ENCODE peak calls at places on chromosomes 13 and 19, in five cellular contexts. B is cardiac fibroblast, T is tibial nerve, H is fibroblast of pulmonary artery, E is suprapubic skin. F is an unnamed sample.

GRCh38 chr13:20565120-20565736 is 1.7 kb upstream of the IFT88 start:
- DNase-seq in B (no peak), T (no peak), H (no peak), E (no peak), F (no peak)

GRCh38 chr13:97306646-97307045 is 84.5 kb downstream of the MBNL2 start:
- DNase-seq in B (peak), T (no peak), H (peak), E (no peak), F (no peak)

GRCh38 chr19:46862974-46863632 is 2.3 kb downstream of the ARHGAP35 start:
- DNase-seq in B (no peak), T (no peak), H (no peak), E (peak), F (no peak)

GRCh38 chr13:39105110-39105509 is 66.9 kb downstream of the NHLRC3 start:
- DNase-seq in B (peak), T (no peak), H (peak), E (no peak), F (no peak)

GRCh38 chr13:97889803-97890202 is 63.7 kb upstream of the IPO5 start:
- DNase-seq in B (peak), T (peak), H (no peak), E (no peak), F (no peak)

GRCh38 chr19:28330831-28331230 is 882.1 kb downstream of the UQCRFS1 start:
- DNase-seq in B (peak), T (no peak), H (peak), E (no peak), F (no peak)

GRCh38 chr13:66886248-66886647 is 343.9 kb downstream of the PCDH9 start:
- DNase-seq in B (no peak), T (no peak), H (no peak), E (no peak), F (no peak)

GRCh38 chr13:20960663-20961309 is 58.2 kb upstream of the XPO4 start:
- DNase-seq in B (no peak), T (no peak), H (no peak), E (no peak), F (no peak)

GRCh38 chr19:1070576-1070930 is 3.6 kb downstream of the ARHGAP45 start:
- DNase-seq in B (no peak), T (no peak), H (no peak), E (no peak), F (no peak)

GRCh38 chr19:58357798-58358145 is 4.5 kb upstream of the A1BG start:
- DNase-seq in B (no peak), T (no peak), H (no peak), E (no peak), F (no peak)

GRCh38 chr13:27770809-27771208 is 21.5 kb upstream of the GSX1 start:
- DNase-seq in B (peak), T (no peak), H (peak), E (no peak), F (no peak)

GRCh38 chr13:112451512-112452379 is 75.6 kb downstream of the SPACA7 start:
- DNase-seq in B (no peak), T (no peak), H (no peak), E (no peak), F (peak)

GRCh38 chr19:29526730-29527499 is 1.1 kb downstream of the VSTM2B start:
- DNase-seq in B (no peak), T (no peak), H (no peak), E (no peak), F (no peak)

GRCh38 chr19:46482645-46483044 is 11.3 kb upstream of the PNMA8A start:
- DNase-seq in B (peak), T (no peak), H (peak), E (no peak), F (no peak)

GRCh38 chr19:17931532-17932191 is 1.2 kb upstream of the CCDC124 start:
- DNase-seq in B (no peak), T (no peak), H (peak), E (no peak), F (no peak)

GRCh38 chr19:35030257-35031071 is at the start of gene SCN1B:
- DNase-seq in B (peak), T (no peak), H (peak), E (no peak), F (no peak)

GRCh38 chr13:78768950-78769349 is 110.0 kb upstream of the OBI1 start:
- DNase-seq in B (no peak), T (no peak), H (no peak), E (no peak), F (no peak)

GRCh38 chr19:34310494-34310981 is 54.5 kb upstream of the GPI start:
- DNase-seq in B (no peak), T (no peak), H (no peak), E (no peak), F (no peak)

GRCh38 chr19:36915992-36916830 is at the start of the genes ZNF568 and ZNF829:
- DNase-seq in B (peak), T (peak), H (peak), E (peak), F (peak)

GRCh38 chr19:42286349-42287016 is 15.4 kb upstream of the PRR19 start:
- DNase-seq in B (peak), T (no peak), H (peak), E (peak), F (no peak)

GRCh38 chr13:99132295-99132835 is 68.3 kb upstream of the UBAC2 start:
- DNase-seq in B (no peak), T (no peak), H (no peak), E (no peak), F (peak)

GRCh38 chr13:71156550-71156949 is 710.5 kb downstream of the DACH1 start:
- DNase-seq in B (no peak), T (no peak), H (no peak), E (no peak), F (no peak)

GRCh38 chr19:958967-959685 is 25.0 kb upstream of the WDR18 start:
- DNase-seq in B (peak), T (no peak), H (peak), E (no peak), F (no peak)

GRCh38 chr13:79226938-79227337 is 179.1 kb downstream of the RBM26 start:
- DNase-seq in B (no peak), T (no peak), H (no peak), E (no peak), F (no peak)

GRCh38 chr19:34733266-34733825 is 697 bp upstream of the ZNF181 start:
- DNase-seq in B (no peak), T (peak), H (no peak), E (peak), F (peak)

GRCh38 chr13:48078251-48078656 is 16.6 kb downstream of the MED4 start:
- DNase-seq in B (no peak), T (no peak), H (peak), E (no peak), F (no peak)

GRCh38 chr19:8192227-8192820 is 16.8 kb upstream of the CERS4 start:
- DNase-seq in B (no peak), T (no peak), H (no peak), E (no peak), F (no peak)

GRCh38 chr19:4910594-4911273 is 1.4 kb downstream of the UHRF1 start:
- DNase-seq in B (peak), T (peak), H (peak), E (no peak), F (no peak)

GRCh38 chr13:102020611-102021216 is 381.1 kb downstream of the FGF14 start:
- DNase-seq in B (peak), T (no peak), H (no peak), E (no peak), F (no peak)

GRCh38 chr13:102911336-102911735 is 65.5 kb downstream of the ERCC5 start:
- DNase-seq in B (no peak), T (no peak), H (no peak), E (no peak), F (no peak)

GRCh38 chr13:84645196-84646071 is 763.2 kb upstream of the SLITRK1 start:
- DNase-seq in B (peak), T (no peak), H (peak), E (no peak), F (no peak)
- H3K4me3 ChIP-seq in B (no peak), T (no peak), H (no peak), E (no peak), F (no peak)

DNA sequence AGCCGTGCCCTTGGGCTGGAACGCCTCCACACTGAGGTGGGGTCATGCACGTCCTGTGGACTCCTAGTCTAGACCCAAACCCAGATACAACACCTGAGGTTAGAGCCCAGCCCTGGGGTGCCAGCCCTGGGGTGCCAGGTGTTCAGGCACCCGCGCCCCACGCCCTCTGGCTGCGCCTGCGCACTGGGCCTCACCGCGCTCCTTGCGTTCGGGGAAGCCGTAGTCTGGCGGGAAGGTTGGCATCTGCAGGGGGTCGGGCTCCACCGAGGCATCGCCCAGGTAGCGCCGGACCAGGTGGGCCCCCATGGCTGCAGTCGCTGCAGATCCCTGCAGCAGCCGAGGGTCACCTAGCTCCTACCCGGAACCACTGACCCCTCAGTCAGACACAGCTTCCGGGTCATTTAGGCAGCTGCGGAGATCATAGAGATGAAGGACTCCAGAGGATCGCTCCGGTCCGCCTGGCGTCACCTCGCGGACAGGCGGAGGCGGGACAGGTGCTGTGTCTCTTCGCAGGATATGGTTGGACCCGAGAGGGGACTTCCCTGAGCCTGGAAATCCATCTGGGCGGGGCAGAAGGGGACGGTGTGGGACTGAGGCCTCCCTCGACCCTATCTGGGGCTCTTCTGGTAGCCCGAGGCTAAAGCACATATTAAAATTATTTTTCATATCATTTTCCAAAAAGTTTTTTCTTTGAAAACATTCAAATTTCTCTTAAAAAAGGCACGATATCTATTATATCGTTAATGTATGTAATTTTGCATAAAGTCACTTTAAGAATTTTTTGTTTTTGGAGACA is at the start of gene NDUFB7:
- DNase-seq in B (peak), T (peak), H (peak), E (peak), F (peak)
- H3K4me3 ChIP-seq in B (peak), T (peak), H (peak), E (peak), F (peak)

GRCh38 chr19:51148571-51148970 is 6.5 kb downstream of the SIGLEC7 start:
- DNase-seq in B (no peak), T (no peak), H (no peak), E (no peak), F (no peak)

GRCh38 chr19:51144482-51145045 is 2.5 kb downstream of the SIGLEC7 start:
- DNase-seq in B (no peak), T (no peak), H (no peak), E (no peak), F (peak)

GRCh38 chr19:51147663-51148062 is 5.6 kb downstream of the SIGLEC7 start:
- DNase-seq in B (no peak), T (no peak), H (no peak), E (no peak), F (no peak)

GRCh38 chr19:51145926-51146493 is 3.9 kb downstream of the SIGLEC7 start:
- DNase-seq in B (no peak), T (no peak), H (no peak), E (no peak), F (peak)

GRCh38 chr19:51146751-51147150 is 4.7 kb downstream of the SIGLEC7 start:
- DNase-seq in B (no peak), T (no peak), H (no peak), E (no peak), F (no peak)
- H3K4me3 ChIP-seq in B (no peak), T (no peak), H (no peak), E (no peak), F (no peak)

GRCh38 chr19:2546128-2547032 is 70.5 kb downstream of the GADD45B start:
- DNase-seq in B (peak), T (peak), H (no peak), E (peak), F (peak)
- H3K4me3 ChIP-seq in B (no peak), T (no peak), H (no peak), E (peak), F (peak)

GRCh38 chr13:31850041-31850440 is 110.7 kb downstream of the RXFP2 start:
- DNase-seq in B (no peak), T (no peak), H (no peak), E (no peak), F (no peak)

GRCh38 chr13:31846182-31846938 is 107.0 kb downstream of the RXFP2 start:
- DNase-seq in B (peak), T (peak), H (peak), E (peak), F (peak)

GRCh38 chr13:31848621-31849020 is 109.3 kb downstream of the RXFP2 start:
- DNase-seq in B (no peak), T (no peak), H (no peak), E (no peak), F (no peak)

GRCh38 chr13:31846984-31847752 is 107.8 kb downstream of the RXFP2 start:
- DNase-seq in B (peak), T (no peak), H (no peak), E (no peak), F (no peak)

DNA sequence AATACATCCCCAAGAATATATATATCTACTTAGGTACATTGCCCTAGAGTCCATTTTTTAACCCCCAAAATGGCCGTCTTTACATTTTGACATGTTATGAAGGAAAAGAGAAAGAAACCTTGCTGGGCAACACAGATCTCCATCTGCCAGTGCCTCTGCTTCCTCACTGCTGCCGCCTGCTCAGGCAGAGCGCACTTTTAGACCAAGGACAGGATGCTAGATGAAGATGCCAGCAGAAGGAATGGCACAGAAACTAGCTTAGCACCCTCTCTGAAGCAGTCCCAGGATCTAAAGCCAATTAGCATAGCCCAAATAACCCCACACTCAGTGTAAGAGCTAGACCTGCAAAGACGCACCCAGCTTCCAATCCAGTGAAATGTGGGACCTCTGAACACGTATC is 111.9 kb downstream of the RXFP2 start:
- DNase-seq in B (no peak), T (no peak), H (no peak), E (no peak), F (no peak)
- H3K4me3 ChIP-seq in B (no peak), T (no peak), H (no peak), E (no peak), F (no peak)

GRCh38 chr13:34515201-34515600 is 426.9 kb upstream of the NBEA start:
- DNase-seq in B (no peak), T (no peak), H (no peak), E (no peak), F (no peak)

GRCh38 chr13:34513526-34513925 is 428.5 kb upstream of the NBEA start:
- DNase-seq in B (no peak), T (no peak), H (no peak), E (no peak), F (no peak)

GRCh38 chr13:34507630-34508029 is 434.4 kb upstream of the NBEA start:
- DNase-seq in B (no peak), T (no peak), H (no peak), E (no peak), F (no peak)

DNA sequence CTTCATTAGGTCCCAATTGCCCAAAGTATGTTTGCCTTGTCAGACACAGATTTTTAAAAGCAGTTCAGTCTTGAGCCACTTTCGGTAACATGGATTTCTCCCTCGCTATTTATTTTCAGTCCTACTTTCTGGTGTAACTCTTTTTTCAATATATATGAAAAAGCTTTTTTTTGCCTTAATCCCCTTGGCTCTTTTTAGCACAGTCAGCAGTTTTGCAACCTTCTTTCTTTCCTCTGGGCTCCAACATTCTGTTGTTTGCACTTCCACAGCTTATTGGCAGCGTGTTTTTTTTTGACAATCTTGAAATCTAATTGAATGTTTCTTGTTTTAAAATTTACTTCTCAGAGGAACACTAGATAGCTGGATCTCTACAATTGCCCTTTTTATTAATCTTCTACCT is 429.3 kb upstream of the NBEA start:
- DNase-seq in B (no peak), T (no peak), H (no peak), E (no peak), F (no peak)
- H3K4me3 ChIP-seq in B (no peak), T (no peak), H (no peak), E (no peak), F (no peak)

GRCh38 chr13:33727356-33728083 is 90.4 kb upstream of the RFC3 start:
- DNase-seq in B (no peak), T (no peak), H (no peak), E (no peak), F (no peak)
- H3K4me3 ChIP-seq in B (no peak), T (no peak), H (no peak), E (no peak), F (no peak)

GRCh38 chr13:113611996-113612395 is 27.4 kb downstream of the TFDP1 start:
- DNase-seq in B (no peak), T (no peak), H (no peak), E (no peak), F (no peak)

GRCh38 chr13:113609616-113610015 is 25.1 kb downstream of the TFDP1 start:
- DNase-seq in B (no peak), T (no peak), H (no peak), E (no peak), F (no peak)

GRCh38 chr13:113608246-113608635 is 23.7 kb downstream of the TFDP1 start:
- DNase-seq in B (no peak), T (no peak), H (no peak), E (no peak), F (no peak)

GRCh38 chr13:113608967-113609533 is 24.5 kb downstream of the TFDP1 start:
- DNase-seq in B (no peak), T (no peak), H (no peak), E (no peak), F (no peak)

GRCh38 chr13:113610266-113610665 is 25.7 kb downstream of the TFDP1 start:
- DNase-seq in B (no peak), T (no peak), H (no peak), E (no peak), F (no peak)
- H3K4me3 ChIP-seq in B (no peak), T (no peak), H (no peak), E (no peak), F (no peak)

DNA sequence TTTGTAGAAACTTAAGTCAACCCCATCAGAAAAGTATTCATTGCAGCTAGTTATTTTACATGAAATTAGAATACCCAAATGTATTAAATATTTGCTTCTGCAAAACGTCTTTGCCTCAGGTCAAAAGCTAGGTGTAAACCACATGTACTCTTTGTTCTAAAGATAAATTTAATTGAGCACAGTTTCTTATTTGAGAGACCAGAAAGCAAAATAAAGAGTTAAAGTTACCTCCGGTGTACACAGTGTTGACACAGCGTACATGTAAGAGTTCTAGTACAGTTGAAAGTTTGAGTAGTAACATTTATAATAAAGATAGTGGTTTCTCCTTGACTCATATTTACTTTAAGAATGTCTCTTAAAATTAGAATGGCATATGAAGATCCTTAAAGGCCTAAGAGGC is 2.8 kb downstream of the LRCH1 start:
- DNase-seq in B (no peak), T (no peak), H (no peak), E (no peak), F (no peak)
- H3K4me3 ChIP-seq in B (no peak), T (no peak), H (no peak), E (no peak), F (peak)

GRCh38 chr19:2129486-2129885 is 21.9 kb downstream of the AP3D1 start:
- DNase-seq in B (no peak), T (no peak), H (no peak), E (no peak), F (no peak)
- H3K4me3 ChIP-seq in B (no peak), T (no peak), H (no peak), E (no peak), F (no peak)